ENCODE peak calls at places on chromosomes 4 and X, in four cellular contexts. B is HepG2, D is H1, X is GM12878. P is an unnamed sample.
A peak's percentile ranks its signal among the peaks of the same experiment; 100 is the strongest.

GRCh38 chr4:23333946-23334878 is 555.6 kb downstream of the PPARGC1A start:
- DNase-seq in B (no peak), D (no peak), X (peak; percentile 39), P (peak; percentile 65)

GRCh38 chrX:117973175-117974075 is 143.2 kb downstream of the KLHL13 start:
- DNase-seq in B (no peak), D (no peak), X (no peak), P (no peak)

GRCh38 chr4:88807499-88807898 is 109.9 kb upstream of the NAP1L5 start:
- DNase-seq in B (no peak), D (no peak), X (no peak), P (no peak)

GRCh38 chr4:66307641-66308438 is 637.6 kb upstream of the EPHA5 start:
- DNase-seq in B (no peak), D (no peak), X (no peak), P (no peak)

GRCh38 chrX:103404225-103405008 is 28.1 kb downstream of the BEX3 start:
- DNase-seq in B (peak; percentile 60), D (peak; percentile 29), X (peak; percentile 33), P (peak; percentile 91)

GRCh38 chr4:104064650-104065577 is 345.1 kb upstream of the TACR3 start:
- DNase-seq in B (peak; percentile 39), D (peak; percentile 3), X (peak; percentile 23), P (peak; percentile 33)

GRCh38 chr4:14906805-14907204 is 95.5 kb upstream of the CPEB2 start:
- DNase-seq in B (no peak), D (no peak), X (no peak), P (no peak)

GRCh38 chr4:51874551-51874950 is 31.6 kb downstream of the DCUN1D4 start:
- DNase-seq in B (no peak), D (no peak), X (no peak), P (no peak)

GRCh38 chr4:85993641-85994040 is 366.2 kb downstream of the MAPK10 start:
- DNase-seq in B (no peak), D (no peak), X (no peak), P (no peak)

GRCh38 chrX:123859828-123860505 is at the start of gene XIAP:
- DNase-seq in B (peak; percentile 82), D (peak; percentile 49), X (peak; percentile 41), P (peak; percentile 46)

GRCh38 chr4:158724647-158725046 is 1.5 kb upstream of the PPID start:
- DNase-seq in B (no peak), D (no peak), X (no peak), P (no peak)

GRCh38 chr4:26321326-26322276 is 787 bp downstream of the RBPJ start:
- DNase-seq in B (peak; percentile 5), D (no peak), X (no peak), P (no peak)

GRCh38 chr4:89267392-89267791 is 40.2 kb downstream of the GPRIN3 start:
- DNase-seq in B (no peak), D (no peak), X (no peak), P (no peak)

GRCh38 chrX:134676440-134676839 is 18.2 kb upstream of the PLAC1 start:
- DNase-seq in B (no peak), D (no peak), X (no peak), P (no peak)

GRCh38 chrX:1464282-1465131 is 11.8 kb upstream of the ASMTL start:
- DNase-seq in B (no peak), D (no peak), X (no peak), P (no peak)

GRCh38 chrX:135295238-135295943 is 13.9 kb upstream of the ETDC start:
- DNase-seq in B (no peak), D (peak; percentile 21), X (peak; percentile 9), P (no peak)

GRCh38 chr4:78560296-78560963 is 8.9 kb downstream of the ANXA3 start:
- DNase-seq in B (no peak), D (no peak), X (no peak), P (no peak)

GRCh38 chr4:110808371-110808878 is 185.5 kb upstream of the PITX2 start:
- DNase-seq in B (no peak), D (no peak), X (peak; percentile 3), P (no peak)

GRCh38 chr4:76430519-76431388 is 4.3 kb upstream of the SHROOM3 start:
- DNase-seq in B (peak; percentile 51), D (no peak), X (no peak), P (no peak)

GRCh38 chr4:169582203-169582602 is 30.2 kb downstream of the NEK1 start:
- DNase-seq in B (no peak), D (no peak), X (peak; percentile 16), P (no peak)

GRCh38 chr4:73103799-73104503 is 34.4 kb upstream of the COX18 start:
- DNase-seq in B (peak; percentile 93), D (no peak), X (no peak), P (no peak)

GRCh38 chr4:170748975-170749374 is 659.2 kb upstream of the AADAT start:
- DNase-seq in B (no peak), D (no peak), X (no peak), P (no peak)
- H3K9ac ChIP-seq in B (no peak overlapping the region), D (no peak overlapping the region), X (no peak overlapping the region), P (no peak overlapping the region)

GRCh38 chr4:147942729-147943128 is 210.8 kb downstream of the ARHGAP10 start:
- DNase-seq in B (no peak), D (no peak), X (no peak), P (no peak)
- TF ChIP-seq SUZ12 in B (no peak), D (no peak), X (no peak), P (no peak)

GRCh38 chr4:153083447-153083921 is 120.8 kb upstream of the TRIM2 start:
- DNase-seq in B (peak; percentile 72), D (peak; percentile 63), X (peak; percentile 40), P (peak; percentile 87)
- H3K9ac ChIP-seq in B (no peak overlapping the region), D (no peak overlapping the region), X (no peak overlapping the region), P (no peak overlapping the region)

GRCh38 chrX:16848541-16848940 is 21.6 kb downstream of the RBBP7 start:
- DNase-seq in B (no peak), D (no peak), X (no peak), P (no peak)
- TF ChIP-seq SUZ12 in B (no peak), D (no peak), X (no peak), P (no peak)

DNA sequence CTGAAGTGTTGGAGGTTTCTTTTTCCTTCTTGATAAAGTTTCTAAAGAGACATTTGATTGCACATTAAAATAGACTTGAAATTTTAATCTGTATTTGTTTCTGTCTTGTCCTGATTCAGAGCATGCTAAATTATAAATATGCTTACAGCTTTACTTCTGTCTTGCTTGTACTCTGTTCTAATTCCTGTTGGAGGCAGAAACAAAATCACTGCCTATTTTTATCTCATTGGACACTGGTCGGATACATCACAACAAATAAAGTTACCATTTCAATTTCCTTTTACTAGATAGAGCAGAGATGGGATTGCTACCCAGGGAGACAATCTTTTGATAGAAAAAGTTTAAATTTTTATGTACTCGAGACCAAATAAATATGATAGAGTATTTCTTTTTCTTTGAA is 6.9 kb downstream of the ANK2 start:
- DNase-seq in B (no peak), D (no peak), X (no peak), P (no peak)
- H3K9ac ChIP-seq in B (no peak overlapping the region), D (no peak overlapping the region), X (no peak overlapping the region), P (no peak overlapping the region)

DNA sequence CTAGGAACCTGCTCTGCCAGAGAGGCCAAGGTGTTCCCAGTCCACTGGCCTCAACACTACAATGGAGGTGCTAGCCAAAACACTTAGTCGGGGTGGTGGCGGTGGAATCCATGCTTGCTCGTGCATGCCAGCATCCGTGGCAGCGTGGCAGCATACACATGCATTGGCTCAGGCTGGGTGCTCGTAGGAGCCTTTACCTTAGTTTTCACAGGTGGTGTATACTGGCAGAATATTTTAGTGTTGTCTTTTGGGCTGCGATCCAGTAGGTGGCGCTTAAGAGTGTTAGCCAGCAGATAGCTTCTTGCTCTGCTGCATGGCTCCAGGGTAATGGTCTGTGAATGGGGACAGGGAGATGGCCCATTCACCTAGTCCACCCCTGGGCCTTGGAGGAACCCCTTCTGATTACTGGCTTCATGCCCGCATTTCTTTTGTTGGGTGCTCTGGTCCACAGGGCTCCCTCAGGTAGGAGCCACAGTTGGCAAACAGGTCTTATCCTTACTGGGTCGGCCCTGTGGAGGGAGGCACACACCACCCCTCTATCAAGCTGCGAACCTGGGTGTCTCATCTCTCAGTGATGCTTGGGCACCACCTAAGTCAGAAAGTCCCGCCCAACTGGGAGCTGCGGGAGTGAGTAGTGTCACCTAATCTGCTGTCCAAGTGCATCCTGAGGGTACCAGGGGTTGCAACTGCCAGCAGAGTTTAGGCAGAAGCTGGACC is 40.0 kb downstream of the RIPPLY1 start:
- DNase-seq in B (peak; percentile 3), D (peak; percentile 15), X (no peak), P (peak; percentile 18)
- TF ChIP-seq SUZ12 in B (no peak), D (no peak), X (no peak), P (no peak)

GRCh38 chr4:183118585-183118984 is 19.5 kb downstream of the WWC2 start:
- DNase-seq in B (no peak), D (no peak), X (no peak), P (no peak)

GRCh38 chr4:183118141-183118540 is 19.1 kb downstream of the WWC2 start:
- DNase-seq in B (no peak), D (no peak), X (no peak), P (no peak)
- H3K9ac ChIP-seq in B (no peak overlapping the region), D (no peak overlapping the region), X (no peak overlapping the region), P (no peak overlapping the region)

DNA sequence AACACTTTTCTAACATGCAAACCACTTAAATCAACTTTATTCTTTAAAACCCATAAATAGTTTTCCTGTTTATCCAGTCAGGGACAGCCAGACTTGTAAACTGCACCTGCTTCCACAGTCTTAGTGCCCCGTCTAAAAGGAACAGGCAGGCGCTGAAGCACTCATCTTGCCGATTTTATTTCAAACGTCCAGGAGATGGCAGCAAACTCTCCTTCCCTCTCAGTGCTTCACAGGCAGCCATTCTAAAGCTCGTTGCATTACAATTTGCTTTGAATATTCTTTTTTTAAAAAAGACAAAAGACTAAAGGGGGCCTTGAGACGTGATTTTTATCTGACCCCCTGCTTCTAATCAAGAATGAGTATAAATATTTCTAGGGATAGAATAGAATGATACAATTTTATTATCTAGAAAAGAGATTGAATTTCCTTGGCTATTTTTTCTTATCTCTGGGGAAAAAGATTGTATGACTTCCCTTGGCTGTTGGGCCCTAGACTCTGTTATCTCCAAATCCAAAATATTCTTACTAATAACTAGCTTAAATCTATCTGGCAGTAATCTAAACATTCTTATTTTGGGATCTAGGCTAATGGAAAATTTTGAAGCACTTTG is 93.6 kb upstream of the MYOZ2 start:
- DNase-seq in B (peak; percentile 66), D (peak; percentile 53), X (peak; percentile 12), P (peak; percentile 46)
- TF ChIP-seq SUZ12 in B (no peak), D (no peak), X (no peak), P (no peak)

P was measured in NT2/D1.